ENCODE peak calls at places on chromosomes 16 and 17, in nine cellular contexts. D, W, A, H, N, P, R, X and Y are unnamed samples.

GRCh38 chr16:24543949-24544348 is 4.6 kb downstream of the RBBP6 start:
- DNase-seq in N (no peak), D (no peak), H (no peak), A (no peak), P (peak; percentile 13), R (no peak), X (no peak), W (no peak), Y (no peak)

GRCh38 chr16:37511-37910 is 15.9 kb downstream of the POLR3K start:
- DNase-seq in D (no peak), P (no peak), H (no peak), W (no peak), A (no peak), R (no peak), N (peak; percentile 0), X (no peak), Y (no peak)

GRCh38 chr17:596287-596686 is 118.4 kb downstream of the VPS53 start:
- DNase-seq in X (no peak), R (no peak), N (no peak), A (no peak), D (no peak), W (no peak), P (no peak), H (no peak), Y (no peak)

GRCh38 chr16:84484579-84485254 is 19.7 kb downstream of the MEAK7 start:
- DNase-seq in X (no peak), H (peak; percentile 36), N (peak; percentile 76), D (no peak), P (peak; percentile 69), A (peak; percentile 72), R (no peak), W (peak; percentile 27), Y (no peak)

GRCh38 chr17:32525116-32525515 is 38.3 kb downstream of the CDK5R1 start:
- DNase-seq in N (no peak), W (no peak), A (no peak), X (peak; percentile 24), P (peak; percentile 15), R (peak; percentile 68), D (no peak), H (peak; percentile 27), Y (no peak)

GRCh38 chr17:43536236-43537088 is 9.7 kb downstream of the ETV4 start:
- DNase-seq in D (no peak), X (no peak), R (peak; percentile 43), A (peak; percentile 22), H (no peak), P (peak; percentile 72), W (no peak), N (peak; percentile 27), Y (no peak)

GRCh38 chr16:88693420-88694177 is 7.3 kb upstream of the SNAI3 start:
- DNase-seq in R (no peak), A (no peak), P (no peak), N (no peak), X (no peak), W (no peak), D (no peak), H (no peak), Y (no peak)

GRCh38 chr17:5631958-5632357 is 47.6 kb upstream of the NLRP1 start:
- DNase-seq in R (no peak), D (no peak), W (no peak), P (peak; percentile 16), X (no peak), H (no peak), A (no peak), N (peak; percentile 13), Y (no peak)

GRCh38 chr17:36117505-36118382 is 14.1 kb downstream of the CCL4 start:
- DNase-seq in W (no peak), X (no peak), D (no peak), N (no peak), P (no peak), R (no peak), A (no peak), H (no peak), Y (no peak)

GRCh38 chr17:57622327-57622885 is 122.7 kb downstream of the CCDC182 start:
- DNase-seq in D (no peak), P (no peak), A (no peak), R (no peak), N (no peak), H (no peak), W (no peak), X (no peak), Y (no peak)

GRCh38 chr17:80649200-80649644 is 104.6 kb downstream of the RPTOR start:
- DNase-seq in A (no peak), P (no peak), H (no peak), X (no peak), W (no peak), R (no peak), D (no peak), N (no peak), Y (no peak)

GRCh38 chr16:10688291-10688690 is 6.4 kb downstream of the TEKT5 start:
- DNase-seq in N (no peak), R (no peak), P (no peak), X (no peak), D (no peak), H (no peak), A (no peak), W (peak; percentile 69), Y (no peak)

GRCh38 chr17:17153709-17154108 is 52.4 kb downstream of the PLD6 start:
- DNase-seq in W (no peak), X (no peak), A (no peak), H (no peak), P (no peak), D (no peak), R (no peak), N (no peak), Y (no peak)

GRCh38 chr17:40953876-40954275 is 12.9 kb downstream of the KRT39 start:
- DNase-seq in W (no peak), D (no peak), H (peak; percentile 65), R (no peak), N (no peak), X (peak; percentile 95), P (peak; percentile 69), A (no peak), Y (peak; percentile 96)

GRCh38 chr16:68486671-68487495 is 38.6 kb upstream of the SMPD3 start:
- DNase-seq in D (no peak), A (no peak), P (no peak), N (no peak), R (no peak), W (no peak), X (no peak), H (no peak), Y (no peak)

GRCh38 chr17:30228011-30228410 is 7.5 kb downstream of the SLC6A4 start:
- DNase-seq in N (no peak), H (no peak), X (no peak), R (no peak), A (no peak), D (no peak), P (no peak), W (no peak), Y (no peak)

GRCh38 chr16:25126820-25127232 is 15.3 kb downstream of the LCMT1 start:
- DNase-seq in N (no peak), R (peak; percentile 75), P (peak; percentile 90), W (peak; percentile 68), X (peak; percentile 71), D (no peak), A (no peak), H (peak; percentile 54), Y (no peak)

GRCh38 chr17:1365445-1366039 is 34.5 kb downstream of the YWHAE start:
- DNase-seq in W (peak; percentile 51), P (peak; percentile 89), H (peak; percentile 72), D (peak; percentile 86), N (peak; percentile 92), X (peak; percentile 42), R (peak; percentile 53), A (no peak), Y (no peak)

GRCh38 chr16:73285336-73285735 is 237.4 kb upstream of the ZFHX3 start:
- DNase-seq in W (no peak), N (no peak), H (no peak), X (no peak), A (no peak), R (no peak), D (no peak), P (no peak), Y (no peak)

GRCh38 chr17:9837551-9838471 is 12.1 kb downstream of the GLP2R start:
- DNase-seq in N (peak; percentile 10), P (peak; percentile 37), X (no peak), D (peak; percentile 87), H (no peak), R (no peak), A (no peak), W (no peak), Y (peak; percentile 12)

GRCh38 chr16:50712568-50712914 is 19.1 kb downstream of the NOD2 start:
- DNase-seq in H (no peak), P (no peak), X (no peak), D (no peak), N (no peak), A (no peak), W (no peak), R (no peak), Y (no peak)

GRCh38 chr16:86578056-86578455 is 293 bp upstream of the FOXL1 start:
- DNase-seq in X (no peak), A (no peak), N (no peak), R (peak; percentile 82), P (no peak), D (no peak), W (no peak), H (peak; percentile 97), Y (no peak)

GRCh38 chr16:3744018-3744417 is 26.7 kb upstream of the TRAP1 start:
- DNase-seq in H (no peak), W (no peak), R (no peak), P (no peak), D (peak; percentile 46), X (no peak), A (peak; percentile 39), N (no peak), Y (no peak)

GRCh38 chr17:77644981-77645380 is 313.5 kb upstream of the TNRC6C start:
- DNase-seq in H (no peak), A (peak; percentile 67), D (no peak), R (no peak), X (no peak), P (no peak), W (no peak), N (peak; percentile 44), Y (no peak)
- TF ChIP-seq CTCF in H (no peak), A (peak; percentile 17), D (no peak), R (no peak), X (no peak), P (no peak), W (no peak), N (peak; percentile 50), Y (peak; percentile 29)

GRCh38 chr16:29315046-29315445 is 91.5 kb downstream of the NPIPB11 start:
- DNase-seq in W (no peak), H (no peak), R (no peak), D (peak; percentile 28), P (peak; percentile 35), X (no peak), A (no peak), N (no peak), Y (no peak)
- H3K4me3 ChIP-seq in W (no peak overlapping the region), H (no peak overlapping the region), R (no peak overlapping the region), D (no peak overlapping the region), P (no peak overlapping the region), X (no peak overlapping the region), A (no peak overlapping the region), N (no peak overlapping the region), Y (no peak overlapping the region)

GRCh38 chr17:73214851-73215250 is 22.0 kb downstream of the COG1 start:
- DNase-seq in H (no peak), X (no peak), N (no peak), A (no peak), D (no peak), P (no peak), R (no peak), W (no peak), Y (no peak)
- TF ChIP-seq CTCF in H (no peak), X (no peak), N (no peak), A (no peak), D (no peak), P (no peak), R (no peak), W (no peak), Y (no peak)

GRCh38 chr17:82108038-82108998 is 10.3 kb upstream of the FASN start:
- DNase-seq in P (no peak), D (peak; percentile 57), X (no peak), N (no peak), R (no peak), W (no peak), H (no peak), A (no peak), Y (no peak)
- H3K4me3 ChIP-seq in P (no peak overlapping the region), D (no peak overlapping the region), X (no peak overlapping the region), N (no peak overlapping the region), R (no peak overlapping the region), W (no peak overlapping the region), H (no peak overlapping the region), A (no peak overlapping the region), Y (no peak overlapping the region)